ENCODE peak calls at places on chromosome 4, in eight cellular contexts. Q, B, P, E, W, O, Y and N are unnamed samples.

GRCh38 chr4:113502476-113502875 is 259.1 kb downstream of the CAMK2D start:
- DNase-seq in Q (no peak), B (peak), P (no peak), E (no peak), W (no peak), O (no peak), Y (peak), N (no peak)

GRCh38 chr4:80237992-80238391 is 28.5 kb upstream of the FGF5 start:
- DNase-seq in Q (no peak), B (peak), P (peak), E (no peak), W (no peak), O (no peak), Y (peak), N (no peak)

GRCh38 chr4:4504783-4505182 is 37.1 kb downstream of the STX18 start:
- DNase-seq in Q (no peak), B (no peak), P (no peak), E (no peak), W (no peak), O (no peak), Y (no peak), N (no peak)

GRCh38 chr4:113540859-113541258 is 220.7 kb downstream of the CAMK2D start:
- DNase-seq in Q (no peak), B (peak), P (no peak), E (no peak), W (no peak), O (no peak), Y (peak), N (no peak)

GRCh38 chr4:186942745-186943606 is 219.3 kb upstream of the FAT1 start:
- DNase-seq in Q (no peak), B (peak), P (no peak), E (no peak), W (peak), O (no peak), Y (peak), N (no peak)

GRCh38 chr4:76053730-76054129 is 17.9 kb upstream of the CXCL11 start:
- DNase-seq in Q (no peak), B (no peak), P (no peak), E (no peak), W (no peak), O (no peak), Y (no peak), N (no peak)

GRCh38 chr4:177441061-177441802 is 1.0 kb downstream of the AGA start:
- DNase-seq in Q (peak), B (peak), P (peak), E (no peak), W (peak), O (peak), Y (peak), N (peak)

GRCh38 chr4:156958276-156959074 is 13.1 kb downstream of the PDGFC start:
- DNase-seq in Q (no peak), B (no peak), P (no peak), E (no peak), W (no peak), O (no peak), Y (no peak), N (no peak)

GRCh38 chr4:149987777-149988410 is 90.4 kb upstream of the DCLK2 start:
- DNase-seq in Q (no peak), B (no peak), P (no peak), E (no peak), W (no peak), O (no peak), Y (no peak), N (no peak)

GRCh38 chr4:74624351-74625151 is 169.8 kb downstream of the BTC start:
- DNase-seq in Q (no peak), B (peak), P (peak), E (no peak), W (no peak), O (no peak), Y (peak), N (no peak)

GRCh38 chr4:38320833-38321232 is 343.2 kb upstream of the KLF3 start:
- DNase-seq in Q (no peak), B (no peak), P (no peak), E (no peak), W (no peak), O (peak), Y (no peak), N (peak)

GRCh38 chr4:73836373-73837269 is at the start of gene CXCL6:
- DNase-seq in Q (no peak), B (peak), P (no peak), E (peak), W (peak), O (no peak), Y (peak), N (no peak)

GRCh38 chr4:61541474-61541873 is 341.3 kb downstream of the ADGRL3 start:
- DNase-seq in Q (no peak), B (no peak), P (no peak), E (no peak), W (no peak), O (no peak), Y (no peak), N (no peak)

GRCh38 chr4:140523370-140523856 is 555 bp upstream of the ELMOD2 start:
- DNase-seq in Q (no peak), B (no peak), P (no peak), E (no peak), W (no peak), O (no peak), Y (no peak), N (no peak)

GRCh38 chr4:113434247-113434587 is 327.3 kb downstream of the CAMK2D start:
- DNase-seq in Q (no peak), B (peak), P (no peak), E (no peak), W (no peak), O (no peak), Y (peak), N (no peak)

GRCh38 chr4:59369228-59369627 is 1830.9 kb upstream of the ADGRL3 start:
- DNase-seq in Q (no peak), B (no peak), P (no peak), E (no peak), W (no peak), O (no peak), Y (no peak), N (no peak)

GRCh38 chr4:59374416-59374815 is 1825.7 kb upstream of the ADGRL3 start:
- DNase-seq in Q (no peak), B (no peak), P (no peak), E (no peak), W (no peak), O (no peak), Y (no peak), N (no peak)
- TF ChIP-seq CTCF in Q (no peak), B (no peak), P (no peak), E (no peak), W (no peak), O (no peak), Y (no peak), N (peak)

DNA sequence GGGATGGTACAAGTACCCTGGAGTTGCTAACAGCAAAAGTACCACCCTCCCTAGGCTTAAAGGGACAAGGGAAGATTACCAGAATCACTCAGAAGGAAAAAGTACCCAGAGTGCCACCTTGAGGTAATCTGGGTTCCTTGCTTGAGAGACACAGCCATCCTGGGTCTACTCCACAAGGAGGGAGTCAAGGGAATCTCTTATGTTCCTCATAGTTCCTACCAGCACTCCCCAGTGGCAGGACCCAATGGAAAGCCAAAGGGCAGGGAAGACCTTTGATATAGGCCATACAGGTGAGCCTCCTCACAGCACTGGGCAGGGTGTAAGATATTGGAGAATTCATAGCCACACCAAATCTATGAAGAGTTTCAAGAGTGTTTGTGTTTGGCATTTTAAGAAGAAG is 5.7 kb downstream of the IL2 start:
- DNase-seq in Q (no peak), B (peak), P (peak), E (no peak), W (no peak), O (no peak), Y (no peak), N (peak)
- TF ChIP-seq CTCF in Q (no peak), B (peak), P (no peak), E (no peak), W (peak), O (no peak), Y (peak), N (no peak)

GRCh38 chr4:128061566-128062536 is 739 bp downstream of the LARP1B start:
- DNase-seq in Q (peak), B (peak), P (peak), E (peak), W (peak), O (peak), Y (peak), N (peak)
- TF ChIP-seq CTCF in Q (no peak), B (no peak), P (no peak), E (no peak), W (peak), O (no peak), Y (peak), N (peak)

GRCh38 chr4:2836391-2836859 is 7.2 kb upstream of the ADD1 start:
- DNase-seq in Q (no peak), B (no peak), P (no peak), E (no peak), W (no peak), O (no peak), Y (no peak), N (peak)

GRCh38 chr4:2837904-2838496 is 5.6 kb upstream of the ADD1 start:
- DNase-seq in Q (no peak), B (peak), P (no peak), E (peak), W (no peak), O (peak), Y (peak), N (peak)

GRCh38 chr4:2837110-2837903 is 6.3 kb upstream of the ADD1 start:
- DNase-seq in Q (no peak), B (no peak), P (no peak), E (peak), W (no peak), O (no peak), Y (no peak), N (peak)

GRCh38 chr4:2835978-2836377 is 7.7 kb upstream of the ADD1 start:
- DNase-seq in Q (no peak), B (no peak), P (no peak), E (peak), W (no peak), O (no peak), Y (no peak), N (peak)

DNA sequence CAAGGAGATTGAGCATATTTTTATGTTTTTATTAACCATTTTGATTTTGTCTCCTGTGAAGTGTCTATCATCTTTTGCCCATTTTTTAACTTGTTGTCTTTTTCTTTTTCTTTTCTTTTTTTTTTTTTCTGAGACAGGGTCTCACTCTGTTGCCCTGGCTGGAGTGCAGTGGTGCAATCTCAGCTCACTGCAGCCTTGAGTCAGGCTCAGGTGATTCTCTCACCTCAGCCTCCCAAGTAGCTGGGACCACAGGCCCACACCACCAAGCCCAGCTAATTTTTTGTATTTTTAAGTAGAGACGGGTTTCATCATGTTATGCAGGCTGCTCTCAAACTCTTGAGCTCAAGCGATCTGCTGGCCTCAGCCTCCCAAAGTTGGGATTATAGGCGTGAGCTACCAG is 4.6 kb upstream of the ADD1 start:
- DNase-seq in Q (no peak), B (no peak), P (no peak), E (no peak), W (no peak), O (no peak), Y (no peak), N (no peak)
- TF ChIP-seq CTCF in Q (no peak), B (no peak), P (no peak), E (no peak), W (no peak), O (no peak), Y (no peak), N (no peak)

DNA sequence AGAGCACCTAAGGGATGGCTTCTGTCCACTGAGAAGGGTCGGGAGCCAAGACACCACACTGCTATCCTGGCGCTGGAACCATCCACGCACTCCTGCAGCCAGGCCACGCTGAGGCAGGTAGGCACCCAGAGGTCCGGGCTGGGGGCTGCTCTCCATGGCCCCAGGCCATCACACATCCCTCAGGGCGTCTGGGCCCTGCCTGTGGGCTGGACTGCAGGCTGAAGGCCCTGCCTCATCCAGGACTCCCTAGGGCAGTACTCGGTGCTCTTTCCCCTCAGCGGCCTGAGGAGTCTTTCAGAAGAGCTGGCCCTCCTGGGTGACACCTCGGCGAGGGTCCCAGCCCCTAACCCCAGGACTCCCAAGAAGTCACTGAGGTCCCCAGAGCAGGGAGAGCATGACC is 17.7 kb downstream of the FGFR3 start:
- DNase-seq in Q (no peak), B (no peak), P (no peak), E (no peak), W (peak), O (no peak), Y (no peak), N (no peak)
- TF ChIP-seq CTCF in Q (no peak), B (no peak), P (no peak), E (no peak), W (no peak), O (no peak), Y (no peak), N (no peak)

DNA sequence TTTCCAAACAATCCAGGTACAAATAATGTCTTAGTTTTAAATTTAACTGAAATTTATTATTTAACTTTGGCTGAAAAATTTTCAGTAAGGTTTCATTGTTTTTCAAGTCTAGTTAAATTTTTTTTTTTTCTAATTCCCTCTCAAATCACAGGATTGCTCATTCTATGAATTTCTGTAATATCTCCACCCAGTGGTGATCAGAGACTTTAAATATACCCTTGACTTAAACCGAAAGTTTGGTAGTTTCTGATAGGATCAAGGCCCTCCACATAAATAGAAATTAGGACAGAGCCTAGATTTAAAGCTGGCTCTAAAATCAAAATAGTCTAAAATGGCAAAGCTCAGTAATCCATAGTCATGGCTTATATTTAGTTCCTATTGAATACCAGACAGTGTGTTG is 175.4 kb downstream of the TBCK start:
- DNase-seq in Q (no peak), B (peak), P (peak), E (no peak), W (no peak), O (no peak), Y (no peak), N (peak)
- TF ChIP-seq CTCF in Q (no peak), B (no peak), P (no peak), E (no peak), W (no peak), O (no peak), Y (peak), N (no peak)